ENCODE peak calls at places on chromosomes 12 and 14, in ten cellular contexts. W is cardiac fibroblast; O is B cell; J is left lung; I is GM10248; R is body of pancreas; K is foreskin keratinocyte; H is tibial nerve; L is left ventricle myocardium inferior; P is CD4-positive, alpha-beta T cell. V is an unnamed sample.
A peak's percentile ranks its signal among the peaks of the same experiment; 100 is the strongest.

GRCh38 chr14:76465651-76466050 is 89.7 kb downstream of the ESRRB start:
- DNase-seq in W (no peak), O (no peak), J (no peak), I (no peak), R (no peak), K (no peak), H (no peak), L (no peak), P (no peak), V (no peak)

GRCh38 chr12:130127909-130128763 is 34.1 kb upstream of the FZD10 start:
- DNase-seq in W (no peak), O (no peak), J (no peak), I (no peak), R (peak; percentile 38), K (peak; percentile 61), H (peak; percentile 30), L (no peak), P (no peak), V (no peak)

GRCh38 chr12:107493646-107494045 is 192.0 kb upstream of the PWP1 start:
- DNase-seq in W (no peak), O (no peak), J (no peak), I (no peak), R (no peak), K (no peak), H (no peak), L (no peak), P (no peak), V (no peak)

GRCh38 chr12:54169036-54169435 is 19.7 kb downstream of the SMUG1 start:
- DNase-seq in W (no peak), O (no peak), J (no peak), I (no peak), R (no peak), K (no peak), H (no peak), L (no peak), P (no peak), V (no peak)

GRCh38 chr12:127773520-127773919 is 493.4 kb upstream of the TMEM132C start:
- DNase-seq in W (no peak), O (no peak), J (no peak), I (no peak), R (no peak), K (no peak), H (no peak), L (no peak), P (no peak), V (no peak)

GRCh38 chr14:100906420-100906819 is 2.9 kb upstream of the RTL1 start:
- DNase-seq in W (no peak), O (peak; percentile 24), J (no peak), I (peak; percentile 20), R (no peak), K (no peak), H (no peak), L (no peak), P (no peak), V (no peak)

GRCh38 chr12:70692681-70693288 is 55.6 kb upstream of the PTPRB start:
- DNase-seq in W (peak; percentile 64), O (no peak), J (no peak), I (no peak), R (no peak), K (peak; percentile 15), H (no peak), L (no peak), P (no peak), V (no peak)

GRCh38 chr14:73787760-73788508 is 63.7 kb upstream of the PTGR2 start:
- DNase-seq in W (peak; percentile 72), O (no peak), J (no peak), I (peak; percentile 64), R (no peak), K (peak; percentile 42), H (no peak), L (no peak), P (no peak), V (no peak)

GRCh38 chr14:86654558-86655184 is 1124.7 kb downstream of the FLRT2 start:
- DNase-seq in W (peak; percentile 46), O (no peak), J (no peak), I (no peak), R (peak; percentile 79), K (peak; percentile 29), H (peak; percentile 61), L (peak; percentile 23), P (no peak), V (no peak)

GRCh38 chr14:79809849-79810612 is 401.3 kb downstream of the DIO2 start:
- DNase-seq in W (peak; percentile 45), O (no peak), J (no peak), I (no peak), R (no peak), K (peak; percentile 21), H (no peak), L (no peak), P (no peak), V (no peak)

GRCh38 chr14:22492601-22493000 is 96.4 kb downstream of the DAD1 start:
- DNase-seq in W (no peak), O (no peak), J (no peak), I (no peak), R (no peak), K (no peak), H (no peak), L (no peak), P (no peak), V (no peak)

GRCh38 chr14:22493753-22494152 is 95.3 kb downstream of the DAD1 start:
- DNase-seq in W (no peak), O (no peak), J (no peak), I (no peak), R (no peak), K (no peak), H (no peak), L (no peak), P (no peak), V (no peak)

GRCh38 chr14:22497144-22497423 is 91.9 kb downstream of the DAD1 start:
- DNase-seq in W (no peak), O (no peak), J (no peak), I (no peak), R (no peak), K (no peak), H (no peak), L (no peak), P (no peak), V (no peak)

GRCh38 chr14:22493143-22493542 is 95.9 kb downstream of the DAD1 start:
- DNase-seq in W (no peak), O (no peak), J (no peak), I (no peak), R (no peak), K (no peak), H (no peak), L (no peak), P (no peak), V (no peak)

GRCh38 chr14:22494486-22495135 is 94.4 kb downstream of the DAD1 start:
- DNase-seq in W (no peak), O (no peak), J (no peak), I (no peak), R (no peak), K (no peak), H (no peak), L (no peak), P (no peak), V (no peak)
- TF ChIP-seq CTCF in W (no peak), O (no peak), J (no peak), I (no peak), R (no peak), K (peak; percentile 13), H (no peak), L (no peak), P (no peak), V (no peak)

DNA sequence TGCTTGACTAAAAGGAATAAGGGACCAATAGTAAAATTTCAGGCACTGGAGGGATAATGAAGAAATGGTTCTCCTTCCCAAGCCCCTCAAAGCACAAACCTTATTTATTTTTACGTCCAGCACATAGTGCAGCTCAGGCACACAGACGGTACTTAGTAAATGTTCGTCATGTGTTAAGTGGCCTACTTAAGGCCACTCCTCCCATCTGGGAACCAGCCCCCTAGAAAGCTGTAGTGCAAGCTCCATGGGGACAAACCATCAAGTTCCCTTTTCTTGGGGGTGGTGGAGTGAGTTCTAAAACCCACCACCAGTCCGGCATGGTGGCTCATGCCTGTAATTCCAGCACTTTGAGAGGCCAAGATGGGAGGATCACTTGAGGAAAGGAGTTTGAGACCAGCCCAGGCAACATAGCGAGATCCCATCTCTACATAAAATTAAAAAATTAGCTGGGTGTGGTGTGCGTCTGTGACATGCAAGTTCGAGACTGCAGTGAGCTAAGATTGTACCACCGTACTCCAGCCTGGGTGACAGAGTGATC is 49.4 kb downstream of the PITPNM2 start:
- DNase-seq in W (no peak), O (no peak), J (no peak), I (no peak), R (no peak), K (no peak), H (no peak), L (no peak), P (no peak), V (no peak)
- TF ChIP-seq CTCF in W (no peak), O (no peak), J (no peak), I (no peak), R (no peak), K (no peak), H (no peak), L (no peak), P (no peak), V (no peak)

DNA sequence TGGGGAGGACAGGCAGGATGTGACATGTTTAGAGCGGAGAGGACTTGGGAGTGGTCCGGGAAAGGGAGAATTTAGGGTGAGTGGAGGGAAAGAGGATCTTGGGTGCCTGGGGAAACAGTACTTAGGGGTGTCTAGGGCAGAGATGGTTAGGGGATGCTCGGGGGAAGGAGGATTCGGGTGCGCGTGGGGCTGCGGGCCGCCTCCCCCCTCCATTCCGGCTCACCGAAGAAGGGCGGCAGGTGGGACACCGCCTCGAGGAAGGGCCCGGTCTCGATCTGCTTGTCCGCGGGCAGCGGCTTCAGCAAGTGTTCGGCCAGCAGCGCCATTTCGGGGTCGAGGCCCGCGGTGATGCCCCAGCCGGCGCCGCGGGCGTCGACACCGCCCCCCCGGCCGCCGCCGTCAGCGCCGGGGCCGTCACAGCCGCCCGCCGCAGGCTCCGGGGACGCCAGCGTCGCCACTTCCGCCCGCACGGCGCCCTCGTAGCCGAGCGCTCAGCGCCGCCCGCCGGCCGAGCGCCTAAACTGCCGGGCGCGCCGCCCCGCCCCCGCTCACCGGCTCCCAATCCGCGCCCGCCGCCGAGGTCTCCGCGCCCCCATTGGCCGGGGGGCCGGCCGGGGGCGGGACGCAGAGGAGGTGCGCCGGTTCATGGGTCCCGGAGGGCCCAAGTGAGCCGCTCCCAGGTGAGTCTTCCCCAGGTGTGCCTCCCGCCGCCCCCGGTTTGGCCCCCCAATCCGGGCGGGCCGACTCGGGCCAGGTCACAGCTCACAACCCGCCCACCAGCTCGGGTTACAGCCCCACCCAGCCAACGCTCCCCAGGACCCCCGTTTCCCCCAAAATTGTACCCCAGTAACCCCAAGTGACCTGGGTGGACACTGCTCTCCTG is at the start of gene GLTP:
- DNase-seq in W (peak; percentile 62), O (peak; percentile 98), J (peak; percentile 97), I (peak; percentile 98), R (peak; percentile 86), K (peak; percentile 51), H (peak; percentile 67), L (peak; percentile 87), P (peak; percentile 78), V (no peak)
- TF ChIP-seq CTCF in W (no peak), O (peak; percentile 55), J (peak; percentile 38), I (peak; percentile 93), R (peak; percentile 88), K (peak; percentile 93), H (peak; percentile 99), L (peak; percentile 75), P (no peak), V (no peak)

DNA sequence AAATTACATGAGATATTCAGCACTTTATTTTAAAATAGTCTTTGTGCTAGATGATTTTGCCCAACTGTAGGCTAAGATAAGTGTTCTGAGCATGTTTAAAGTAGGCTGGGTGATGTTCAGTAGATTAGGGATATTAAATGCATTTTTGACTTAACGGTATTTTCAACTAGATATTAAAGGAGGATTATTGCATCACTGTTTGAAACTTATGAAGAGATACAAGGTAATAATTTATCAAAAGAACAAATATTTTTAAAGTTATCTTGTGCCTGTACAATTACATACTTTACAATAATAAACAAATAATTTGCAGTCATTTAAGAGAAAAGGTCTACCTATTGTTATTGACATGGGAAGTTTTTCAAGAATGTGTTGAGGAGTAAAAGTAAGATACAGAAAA is 368.6 kb upstream of the DCN start:
- DNase-seq in W (no peak), O (no peak), J (no peak), I (no peak), R (no peak), K (no peak), H (no peak), L (no peak), P (no peak), V (no peak)
- TF ChIP-seq CTCF in W (no peak), O (no peak), J (no peak), I (no peak), R (no peak), K (no peak), H (no peak), L (no peak), P (no peak), V (no peak)